ENCODE peak calls at places on chromosomes 2 and 18, in five cellular contexts. T is trophoblast cell, Z is neuronal stem cell, M is H1, V is mesenchymal stem cell. N is an unnamed sample.

GRCh38 chr2:207663870-207664545 is 38.8 kb upstream of the METTL21A start:
- DNase-seq in T (no peak), Z (no peak), M (no peak), V (no peak), N (no peak)

GRCh38 chr2:237929979-237930378 is 36.8 kb upstream of the UBE2F start:
- DNase-seq in T (no peak), Z (no peak), M (no peak), V (no peak), N (no peak)

GRCh38 chr2:37583867-37584266 is 87.6 kb downstream of the CDC42EP3 start:
- DNase-seq in T (peak), Z (peak), M (no peak), V (peak), N (no peak)

GRCh38 chr2:107324166-107324565 is 438.2 kb upstream of the ST6GAL2 start:
- DNase-seq in T (no peak), Z (no peak), M (no peak), V (no peak), N (no peak)

GRCh38 chr2:239098288-239098970 is 250.5 kb downstream of the TWIST2 start:
- DNase-seq in T (peak), Z (no peak), M (no peak), V (no peak), N (no peak)

GRCh38 chr2:38666578-38666926 is 638 bp downstream of the GALM start:
- DNase-seq in T (peak), Z (no peak), M (no peak), V (peak), N (no peak)

GRCh38 chr2:183348492-183348891 is 224.2 kb downstream of the NUP35 start:
- DNase-seq in T (peak), Z (no peak), M (no peak), V (no peak), N (no peak)

GRCh38 chr2:224008702-224009261 is 30.3 kb downstream of the SERPINE2 start:
- DNase-seq in T (peak), Z (no peak), M (no peak), V (peak), N (peak)

GRCh38 chr2:27212626-27213471 is 781 bp upstream of the SLC5A6 start:
- DNase-seq in T (peak), Z (no peak), M (no peak), V (peak), N (no peak)

GRCh38 chr2:96542357-96542977 is 5.9 kb downstream of the ARID5A start:
- DNase-seq in T (no peak), Z (no peak), M (no peak), V (no peak), N (no peak)

GRCh38 chr2:36351291-36352023 is 4.1 kb upstream of the CRIM1 start:
- DNase-seq in T (peak), Z (no peak), M (no peak), V (no peak), N (no peak)

GRCh38 chr18:37243756-37244155 is 321.8 kb downstream of the CELF4 start:
- DNase-seq in T (peak), Z (no peak), M (no peak), V (no peak), N (no peak)

GRCh38 chr2:17191223-17191622 is 327.0 kb downstream of the RAD51AP2 start:
- DNase-seq in T (peak), Z (no peak), M (no peak), V (no peak), N (no peak)

GRCh38 chr2:120779781-120780283 is 44.2 kb downstream of the GLI2 start:
- DNase-seq in T (peak), Z (no peak), M (no peak), V (peak), N (no peak)

GRCh38 chr2:55153564-55154315 is 78.4 kb downstream of the CLHC1 start:
- DNase-seq in T (peak), Z (no peak), M (no peak), V (peak), N (no peak)

GRCh38 chr2:109126501-109126860 is 2.5 kb upstream of the SH3RF3 start:
- DNase-seq in T (peak), Z (no peak), M (no peak), V (peak), N (no peak)

GRCh38 chr2:236036045-236036444 is 132.1 kb downstream of the GBX2 start:
- DNase-seq in T (no peak), Z (no peak), M (no peak), V (no peak), N (no peak)

GRCh38 chr2:6922201-6922656 is 5.0 kb downstream of the RNF144A start:
- DNase-seq in T (peak), Z (no peak), M (no peak), V (no peak), N (no peak)

GRCh38 chr18:78639597-78639950 is 340.0 kb upstream of the SALL3 start:
- DNase-seq in T (no peak), Z (no peak), M (no peak), V (no peak), N (no peak)

GRCh38 chr2:119350311-119350998 is 16.2 kb downstream of the C2orf76 start:
- DNase-seq in T (no peak), Z (no peak), M (no peak), V (no peak), N (peak)

GRCh38 chr18:53883771-53884170 is 340.7 kb downstream of the MBD2 start:
- DNase-seq in T (no peak), Z (no peak), M (no peak), V (no peak), N (no peak)

GRCh38 chr18:45291616-45292612 is 323.4 kb upstream of the SLC14A2 start:
- DNase-seq in T (peak), Z (no peak), M (no peak), V (peak), N (no peak)

GRCh38 chr18:22728016-22728415 is 205.1 kb upstream of the RBBP8 start:
- DNase-seq in T (no peak), Z (no peak), M (no peak), V (no peak), N (no peak)

GRCh38 chr18:26549486-26550435 is 1.4 kb upstream of the KCTD1 start:
- DNase-seq in T (peak), Z (peak), M (no peak), V (peak), N (peak)

GRCh38 chr18:77201508-77201907 is 48.1 kb upstream of the GALR1 start:
- DNase-seq in T (no peak), Z (no peak), M (no peak), V (no peak), N (no peak)

GRCh38 chr2:219286436-219287115 is 7.4 kb downstream of the DNAJB2 start:
- DNase-seq in T (no peak), Z (no peak), M (no peak), V (no peak), N (no peak)

GRCh38 chr2:112493858-112494648 is 12.1 kb downstream of the TTL start:
- DNase-seq in T (peak), Z (no peak), M (no peak), V (peak), N (no peak)

GRCh38 chr18:62118324-62118723 is 68.5 kb downstream of the PIGN start:
- DNase-seq in T (no peak), Z (no peak), M (no peak), V (no peak), N (no peak)

GRCh38 chr2:151857650-151858049 is 29.4 kb upstream of the ARL5A start:
- DNase-seq in T (peak), Z (no peak), M (no peak), V (no peak), N (no peak)

GRCh38 chr18:49234984-49235383 is 225.5 kb downstream of the DYM start:
- DNase-seq in T (no peak), Z (no peak), M (no peak), V (no peak), N (no peak)
- H2BK12ac ChIP-seq in T (no peak), Z (no peak), M (no peak), V (no peak), N (no peak)

GRCh38 chr2:177611310-177611886 is 218.8 kb downstream of the AGPS start:
- DNase-seq in T (no peak), Z (no peak), M (no peak), V (no peak), N (no peak)
- H3K9ac ChIP-seq in T (no peak), Z (no peak), M (no peak), V (no peak), N (no peak)

DNA sequence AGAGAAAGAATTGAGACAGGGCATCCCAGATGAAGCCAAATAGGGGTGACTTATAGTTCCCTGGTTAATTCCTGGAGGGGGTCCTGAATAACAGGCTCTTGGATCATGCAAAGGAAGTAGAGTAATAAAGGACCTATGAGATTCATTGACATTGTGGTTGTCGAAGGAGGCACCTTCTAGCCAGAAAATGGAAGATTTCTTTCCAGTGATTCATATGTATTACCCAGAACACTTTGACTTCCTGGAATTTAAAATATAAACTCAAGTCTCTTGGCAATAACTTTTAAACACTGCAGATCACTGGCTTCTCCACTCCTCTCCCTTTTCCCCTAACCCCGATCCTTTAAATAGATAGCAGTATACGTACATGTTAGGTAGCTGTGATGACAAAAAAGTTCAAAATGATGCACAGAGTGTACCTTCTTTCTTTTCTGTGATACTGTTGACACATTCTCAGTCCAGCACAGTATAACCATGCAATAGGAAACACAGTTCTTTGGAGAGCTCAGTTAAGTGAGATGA is 211.8 kb downstream of the LTBP1 start:
- DNase-seq in T (peak), Z (no peak), M (no peak), V (peak), N (no peak)
- H4K91ac ChIP-seq in T (no peak), Z (no peak), M (no peak), V (peak), N (no peak)

GRCh38 chr18:47898055-47898454 is 32.4 kb downstream of the SMAD2 start:
- DNase-seq in T (no peak), Z (no peak), M (no peak), V (no peak), N (no peak)

GRCh38 chr18:47893939-47894699 is 36.3 kb downstream of the SMAD2 start:
- DNase-seq in T (peak), Z (no peak), M (no peak), V (no peak), N (no peak)

GRCh38 chr18:47888156-47888555 is 42.3 kb downstream of the SMAD2 start:
- DNase-seq in T (no peak), Z (no peak), M (no peak), V (no peak), N (no peak)

GRCh38 chr18:47895565-47896250 is 34.8 kb downstream of the SMAD2 start:
- DNase-seq in T (no peak), Z (no peak), M (no peak), V (no peak), N (no peak)

DNA sequence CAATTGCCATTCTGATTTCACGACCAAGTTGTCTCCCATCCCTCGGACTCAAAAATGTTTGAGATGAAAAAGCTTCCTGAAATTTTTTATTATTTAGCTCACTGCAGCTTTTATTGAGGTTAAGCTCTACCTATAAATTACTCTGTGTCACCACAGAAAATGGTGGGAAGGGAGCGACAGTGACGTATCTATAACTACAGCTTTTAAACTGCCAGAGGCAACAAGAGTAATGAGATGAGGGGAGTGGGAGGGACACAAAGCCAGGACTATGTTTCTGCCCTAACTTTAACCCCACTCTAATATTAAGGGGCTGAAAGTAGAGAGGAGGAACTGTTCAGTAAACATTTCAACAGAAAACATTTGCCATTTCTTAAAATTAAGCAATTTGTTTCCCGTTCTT is 37.4 kb downstream of the SMAD2 start:
- DNase-seq in T (no peak), Z (no peak), M (no peak), V (no peak), N (no peak)
- H2BK12ac ChIP-seq in T (no peak), Z (no peak), M (no peak), V (no peak), N (no peak)

GRCh38 chr2:231667497-231667896 is 40.8 kb upstream of the PTMA start:
- DNase-seq in T (no peak), Z (no peak), M (no peak), V (no peak), N (peak)

GRCh38 chr2:231667096-231667427 is 41.3 kb upstream of the PTMA start:
- DNase-seq in T (no peak), Z (no peak), M (no peak), V (no peak), N (no peak)

GRCh38 chr2:231665208-231665921 is 43.0 kb upstream of the PTMA start:
- DNase-seq in T (no peak), Z (no peak), M (no peak), V (no peak), N (peak)

GRCh38 chr2:231664727-231665126 is 43.6 kb upstream of the PTMA start:
- DNase-seq in T (no peak), Z (no peak), M (no peak), V (no peak), N (no peak)

DNA sequence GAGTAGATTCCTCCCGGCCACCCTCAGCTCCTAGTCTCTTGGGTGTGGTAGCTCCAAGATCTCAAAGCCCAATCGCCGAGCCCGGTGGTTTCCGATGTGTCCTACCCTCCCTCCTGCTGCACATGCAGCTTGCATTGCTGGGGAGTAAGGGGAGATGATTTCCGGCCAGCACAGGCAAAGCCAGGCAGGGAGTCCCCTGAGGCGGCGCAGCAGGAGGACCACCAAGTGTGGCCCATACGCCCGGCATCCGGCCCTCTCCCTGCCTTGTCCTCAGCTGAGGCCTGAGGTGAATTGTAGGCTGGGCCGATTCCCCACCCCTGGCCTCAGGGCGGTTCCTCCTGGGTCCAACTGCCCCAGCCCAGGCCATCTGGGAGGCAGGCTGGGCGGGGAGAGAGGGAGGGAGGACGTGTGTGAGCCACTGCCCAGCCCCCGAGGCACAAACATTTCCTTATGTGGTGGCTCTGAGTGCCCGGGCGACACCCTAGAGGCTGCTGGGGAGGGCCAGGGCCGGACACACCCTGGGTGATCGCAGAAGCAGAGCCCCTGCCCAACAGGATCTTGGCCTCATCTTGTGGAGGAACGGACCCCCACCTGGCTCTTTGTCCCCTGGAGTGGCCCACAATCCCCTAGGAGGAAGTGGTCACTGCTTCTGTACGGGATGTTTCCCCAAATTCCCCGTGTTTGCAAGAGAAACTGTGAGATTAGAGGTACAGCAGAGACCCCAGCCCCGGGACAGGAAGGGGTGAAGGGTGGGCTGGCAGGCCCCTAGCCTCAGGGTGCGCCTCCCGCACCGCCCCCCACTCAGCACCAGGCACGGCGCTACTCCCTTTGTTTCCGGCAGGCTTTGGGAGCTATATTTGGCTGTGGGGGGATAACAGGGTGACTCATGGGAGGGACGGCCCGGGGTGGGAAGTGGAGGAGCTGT is 41.9 kb upstream of the PTMA start:
- DNase-seq in T (peak), Z (no peak), M (peak), V (peak), N (peak)
- H3K9ac ChIP-seq in T (peak), Z (peak), M (peak), V (peak), N (peak)

N was measured in H9.